ENCODE peak calls at places on chromosomes 7 and 10, in eight cellular contexts. Y is adipocyte; F is left cardiac atrium; U is activated T-cell treated with anti-CD3 and anti-CD28 coated beads, Interleukin-2, amount 50 U/mL, for 4 hours; O is stimulated activated CD4-positive, alpha-beta T cell treated with anti-CD3 and anti-CD28 coated beads, Interleukin-2, amount 100 ng/mL, for 48 hours; N is choroid plexus epithelial cell; J is NCI-H2171; L is endothelial cell. Z is an unnamed sample.

GRCh38 chr7:55053651-55054226 is 34.9 kb downstream of the EGFR start:
- DNase-seq in Y (peak; percentile 6), N (no peak), F (no peak), O (no peak), L (no peak), J (no peak), U (no peak), Z (peak; percentile 71)

GRCh38 chr10:73875139-73875475 is 752 bp upstream of the CAMK2G start:
- DNase-seq in N (no peak), F (no peak), Y (no peak), J (no peak), O (no peak), L (no peak), U (peak; percentile 14), Z (no peak)

GRCh38 chr10:63628526-63629362 is 107.5 kb downstream of the REEP3 start:
- DNase-seq in Y (peak; percentile 66), O (no peak), J (peak; percentile 84), F (peak; percentile 69), L (peak; percentile 34), N (peak; percentile 38), U (no peak), Z (no peak)

GRCh38 chr7:128891110-128891941 is 19.2 kb downstream of the KCP start:
- DNase-seq in J (peak; percentile 22), N (no peak), O (no peak), F (peak; percentile 21), Y (no peak), L (no peak), U (no peak), Z (no peak)

GRCh38 chr7:79732535-79732934 is 279.1 kb upstream of the MAGI2 start:
- DNase-seq in U (no peak), J (no peak), Y (no peak), O (no peak), N (no peak), F (no peak), L (no peak), Z (no peak)

GRCh38 chr10:77925795-77926565 is 575 bp downstream of the DLG5 start:
- DNase-seq in U (no peak), L (peak; percentile 48), O (peak; percentile 11), Y (peak; percentile 68), N (peak; percentile 45), F (peak; percentile 60), J (peak; percentile 7), Z (no peak)

GRCh38 chr10:75472685-75473084 is 41.3 kb downstream of the LRMDA start:
- DNase-seq in L (no peak), Y (no peak), U (no peak), J (no peak), O (no peak), F (no peak), N (no peak), Z (no peak)

GRCh38 chr7:31175672-31176071 is 123.6 kb downstream of the ADCYAP1R1 start:
- DNase-seq in Y (no peak), U (no peak), L (no peak), F (no peak), J (peak; percentile 2), N (no peak), O (no peak), Z (no peak)

GRCh38 chr7:17716816-17717215 is 223.5 kb downstream of the SNX13 start:
- DNase-seq in F (no peak), L (no peak), O (no peak), N (no peak), Y (no peak), J (peak; percentile 21), U (no peak), Z (no peak)

GRCh38 chr10:4241724-4242345 is 456.8 kb upstream of the KLF6 start:
- DNase-seq in N (peak; percentile 100), L (peak; percentile 18), Y (peak; percentile 94), O (no peak), J (no peak), U (no peak), F (peak; percentile 40), Z (peak; percentile 99)

GRCh38 chr10:14703631-14704001 is 71.1 kb downstream of the FAM107B start:
- DNase-seq in U (no peak), N (no peak), Y (no peak), J (no peak), O (no peak), F (no peak), L (no peak), Z (no peak)

GRCh38 chr10:100446130-100446761 is 16.6 kb upstream of the WNT8B start:
- DNase-seq in Y (no peak), O (no peak), L (no peak), F (no peak), U (no peak), N (no peak), J (no peak), Z (no peak)

GRCh38 chr10:116973371-116973905 is 31.5 kb downstream of the SHTN1 start:
- DNase-seq in U (no peak), J (no peak), F (no peak), Y (no peak), N (no peak), O (no peak), L (no peak), Z (no peak)

GRCh38 chr7:22202141-22202540 is 154.8 kb downstream of the RAPGEF5 start:
- DNase-seq in F (no peak), L (no peak), J (no peak), Y (no peak), N (peak; percentile 28), U (no peak), O (no peak), Z (no peak)

GRCh38 chr7:80942261-80943041 is 23.6 kb upstream of the SEMA3C start:
- DNase-seq in J (peak; percentile 65), U (no peak), N (peak; percentile 98), L (no peak), F (peak; percentile 58), O (no peak), Y (peak; percentile 97), Z (peak; percentile 98)

GRCh38 chr7:19969859-19970493 is 196.6 kb upstream of the TMEM196 start:
- DNase-seq in O (no peak), Y (peak; percentile 7), F (no peak), N (peak; percentile 39), J (no peak), L (no peak), U (no peak), Z (peak; percentile 83)

GRCh38 chr7:64887756-64888508 is 15.1 kb upstream of the ZNF273 start:
- DNase-seq in Y (no peak), U (no peak), N (peak; percentile 24), J (no peak), O (peak; percentile 43), L (peak; percentile 68), F (peak; percentile 55), Z (no peak)

GRCh38 chr7:99320371-99320770 is 5.3 kb upstream of the ARPC1A start:
- DNase-seq in F (no peak), L (no peak), O (no peak), N (no peak), Y (no peak), U (no peak), J (no peak), Z (no peak)

GRCh38 chr10:16904619-16905018 is 87.4 kb upstream of the RSU1 start:
- DNase-seq in N (peak; percentile 71), U (no peak), F (no peak), O (no peak), J (no peak), L (no peak), Y (peak; percentile 33), Z (peak; percentile 71)